ENCODE peak calls at places on chromosomes 5 and 9, in four cellular contexts. U is COR-L47; A is HEK293T; R is stimulated activated CD4-positive, alpha-beta T cell treated with anti-CD3 and anti-CD28 coated beads, Interleukin-12 subunit alpha, Interleukin-12 subunit beta, amount 100 ng/mL, for 4 hours. Z is an unnamed sample.

GRCh38 chr9:82805027-82805426 is 257.9 kb downstream of the RASEF start:
- DNase-seq in U (no peak), R (no peak), A (no peak), Z (no peak)

GRCh38 chr9:121735065-121735791 is 83.8 kb downstream of the DAB2IP start:
- DNase-seq in U (no peak), R (no peak), A (peak; percentile 63), Z (no peak)

GRCh38 chr9:127384016-127384730 is 12.8 kb upstream of the SLC2A8 start:
- DNase-seq in A (no peak), R (no peak), U (no peak), Z (no peak)

GRCh38 chr9:87776481-87777373 is 50.8 kb downstream of the CTSL start:
- DNase-seq in U (no peak), A (no peak), R (no peak), Z (no peak)

GRCh38 chr5:181164076-181164952 is 16.9 kb downstream of the OR2V2 start:
- DNase-seq in R (peak; percentile 59), A (no peak), U (no peak), Z (no peak)

GRCh38 chr5:37478495-37478894 is 99.4 kb downstream of the WDR70 start:
- DNase-seq in A (no peak), R (no peak), U (no peak), Z (no peak)

GRCh38 chr9:100352201-100352726 is 478 bp downstream of the TEX10 start:
- DNase-seq in A (peak; percentile 43), U (no peak), R (peak; percentile 23), Z (peak; percentile 62)

GRCh38 chr5:78887384-78888118 is 97.6 kb downstream of the ARSB start:
- DNase-seq in A (no peak), U (no peak), R (no peak), Z (no peak)

GRCh38 chr5:20554001-20554400 is 566.0 kb upstream of the CDH18 start:
- DNase-seq in R (no peak), A (no peak), U (no peak), Z (no peak)

GRCh38 chr5:38621331-38621730 is 64.9 kb upstream of the LIFR start:
- DNase-seq in A (no peak), U (no peak), R (no peak), Z (no peak)

GRCh38 chr9:20292002-20292401 is 330.3 kb downstream of the MLLT3 start:
- DNase-seq in U (no peak), A (peak; percentile 75), R (no peak), Z (no peak)

GRCh38 chr5:145958463-145958862 is 22.1 kb downstream of the SH3RF2 start:
- DNase-seq in A (no peak), U (no peak), R (no peak), Z (no peak)

GRCh38 chr5:61472172-61472958 is 140.3 kb downstream of the ZSWIM6 start:
- DNase-seq in A (no peak), R (no peak), U (no peak), Z (no peak)

GRCh38 chr5:174690256-174690655 is 34.1 kb upstream of the MSX2 start:
- DNase-seq in U (peak; percentile 5), A (no peak), R (no peak), Z (no peak)

Z was measured in substantia nigra.